ENCODE peak calls at places on chromosomes 12 and 14, in eight cellular contexts. One of them, this sample, is unnamed.
A peak's percentile ranks its signal among the peaks of the same experiment; 100 is the strongest.

GRCh38 chr14:23580948-23581281 is 2.3 kb upstream of the JPH4 start:
- DNase-seq in gastrocnemius medialis: no peak
- DNase-seq in naive thymus-derived CD8-positive, alpha-beta T cell: no peak
- DNase-seq in NCI-H460: no peak
- DNase-seq in putamen: no peak
- DNase-seq in cardiac fibroblast: no peak
- DNase-seq in mucosa of gallbladder: no peak
- DNase-seq in activated CD8-positive, alpha-beta memory T cell treated with anti-CD3 and anti-CD28 coated beads for 1 hour: no peak
- DNase-seq in this sample: no peak

GRCh38 chr12:46219892-46220655 is 48.8 kb downstream of the SLC38A1 start:
- DNase-seq in putamen: no peak
- DNase-seq in naive thymus-derived CD8-positive, alpha-beta T cell: peak; percentile 51
- DNase-seq in mucosa of gallbladder: no peak
- DNase-seq in gastrocnemius medialis: no peak
- DNase-seq in activated CD8-positive, alpha-beta memory T cell treated with anti-CD3 and anti-CD28 coated beads for 1 hour: peak; percentile 48
- DNase-seq in cardiac fibroblast: peak; percentile 81
- DNase-seq in NCI-H460: no peak
- DNase-seq in this sample: no peak

GRCh38 chr12:91836696-91837095 is 308.9 kb downstream of the BTG1 start:
- DNase-seq in putamen: no peak
- DNase-seq in gastrocnemius medialis: no peak
- DNase-seq in mucosa of gallbladder: no peak
- DNase-seq in naive thymus-derived CD8-positive, alpha-beta T cell: no peak
- DNase-seq in NCI-H460: no peak
- DNase-seq in cardiac fibroblast: no peak
- DNase-seq in activated CD8-positive, alpha-beta memory T cell treated with anti-CD3 and anti-CD28 coated beads for 1 hour: no peak
- DNase-seq in this sample: no peak

GRCh38 chr12:131511391-131511802 is 199.5 kb upstream of the SFSWAP start:
- DNase-seq in putamen: peak; percentile 78
- DNase-seq in mucosa of gallbladder: peak; percentile 15
- DNase-seq in activated CD8-positive, alpha-beta memory T cell treated with anti-CD3 and anti-CD28 coated beads for 1 hour: no peak
- DNase-seq in cardiac fibroblast: peak; percentile 1
- DNase-seq in naive thymus-derived CD8-positive, alpha-beta T cell: no peak
- DNase-seq in gastrocnemius medialis: no peak
- DNase-seq in NCI-H460: peak; percentile 11
- DNase-seq in this sample: peak; percentile 68

GRCh38 chr14:23366163-23366921 is 1.4 kb upstream of the EFS start:
- DNase-seq in putamen: peak; percentile 85
- DNase-seq in activated CD8-positive, alpha-beta memory T cell treated with anti-CD3 and anti-CD28 coated beads for 1 hour: no peak
- DNase-seq in gastrocnemius medialis: no peak
- DNase-seq in cardiac fibroblast: peak; percentile 33
- DNase-seq in NCI-H460: no peak
- DNase-seq in naive thymus-derived CD8-positive, alpha-beta T cell: no peak
- DNase-seq in mucosa of gallbladder: peak; percentile 42
- DNase-seq in this sample: no peak

GRCh38 chr14:45135181-45135580 is 549 bp upstream of the FANCM start:
- DNase-seq in naive thymus-derived CD8-positive, alpha-beta T cell: no peak
- DNase-seq in NCI-H460: no peak
- DNase-seq in gastrocnemius medialis: no peak
- DNase-seq in activated CD8-positive, alpha-beta memory T cell treated with anti-CD3 and anti-CD28 coated beads for 1 hour: no peak
- DNase-seq in putamen: no peak
- DNase-seq in cardiac fibroblast: peak; percentile 55
- DNase-seq in mucosa of gallbladder: no peak
- DNase-seq in this sample: no peak

GRCh38 chr14:68938515-68939423 is 40.3 kb downstream of the ACTN1 start:
- DNase-seq in mucosa of gallbladder: peak; percentile 70
- DNase-seq in gastrocnemius medialis: no peak
- DNase-seq in putamen: no peak
- DNase-seq in cardiac fibroblast: peak; percentile 53
- DNase-seq in activated CD8-positive, alpha-beta memory T cell treated with anti-CD3 and anti-CD28 coated beads for 1 hour: no peak
- DNase-seq in NCI-H460: no peak
- DNase-seq in naive thymus-derived CD8-positive, alpha-beta T cell: no peak
- DNase-seq in this sample: no peak

GRCh38 chr14:73610692-73611091 is 1.6 kb upstream of the ACOT6 start:
- DNase-seq in gastrocnemius medialis: no peak
- DNase-seq in mucosa of gallbladder: no peak
- DNase-seq in activated CD8-positive, alpha-beta memory T cell treated with anti-CD3 and anti-CD28 coated beads for 1 hour: no peak
- DNase-seq in naive thymus-derived CD8-positive, alpha-beta T cell: no peak
- DNase-seq in cardiac fibroblast: peak; percentile 70
- DNase-seq in NCI-H460: no peak
- DNase-seq in putamen: peak; percentile 22
- DNase-seq in this sample: no peak

GRCh38 chr12:77999074-77999715 is 168.5 kb downstream of the NAV3 start:
- DNase-seq in activated CD8-positive, alpha-beta memory T cell treated with anti-CD3 and anti-CD28 coated beads for 1 hour: no peak
- DNase-seq in putamen: no peak
- DNase-seq in cardiac fibroblast: no peak
- DNase-seq in gastrocnemius medialis: no peak
- DNase-seq in naive thymus-derived CD8-positive, alpha-beta T cell: no peak
- DNase-seq in mucosa of gallbladder: no peak
- DNase-seq in NCI-H460: no peak
- DNase-seq in this sample: peak; percentile 23

GRCh38 chr14:104424406-104425072 is 155.0 kb upstream of the C14orf180 start:
- DNase-seq in gastrocnemius medialis: no peak
- DNase-seq in activated CD8-positive, alpha-beta memory T cell treated with anti-CD3 and anti-CD28 coated beads for 1 hour: no peak
- DNase-seq in naive thymus-derived CD8-positive, alpha-beta T cell: no peak
- DNase-seq in cardiac fibroblast: no peak
- DNase-seq in putamen: peak; percentile 70
- DNase-seq in mucosa of gallbladder: no peak
- DNase-seq in NCI-H460: no peak
- DNase-seq in this sample: peak; percentile 20

GRCh38 chr12:30739020-30739419 is 15.7 kb downstream of the CAPRIN2 start:
- DNase-seq in naive thymus-derived CD8-positive, alpha-beta T cell: no peak
- DNase-seq in NCI-H460: no peak
- DNase-seq in putamen: no peak
- DNase-seq in activated CD8-positive, alpha-beta memory T cell treated with anti-CD3 and anti-CD28 coated beads for 1 hour: no peak
- DNase-seq in mucosa of gallbladder: no peak
- DNase-seq in gastrocnemius medialis: no peak
- DNase-seq in cardiac fibroblast: no peak
- DNase-seq in this sample: no peak

GRCh38 chr12:51430196-51430895 is 5.7 kb downstream of the SLC4A8 start:
- DNase-seq in NCI-H460: no peak
- DNase-seq in mucosa of gallbladder: peak; percentile 16
- DNase-seq in cardiac fibroblast: no peak
- DNase-seq in activated CD8-positive, alpha-beta memory T cell treated with anti-CD3 and anti-CD28 coated beads for 1 hour: no peak
- DNase-seq in putamen: no peak
- DNase-seq in gastrocnemius medialis: no peak
- DNase-seq in naive thymus-derived CD8-positive, alpha-beta T cell: no peak
- DNase-seq in this sample: no peak

GRCh38 chr14:96351986-96352385 is 11.2 kb downstream of the ATG2B start:
- DNase-seq in mucosa of gallbladder: no peak
- DNase-seq in NCI-H460: no peak
- DNase-seq in activated CD8-positive, alpha-beta memory T cell treated with anti-CD3 and anti-CD28 coated beads for 1 hour: no peak
- DNase-seq in naive thymus-derived CD8-positive, alpha-beta T cell: no peak
- DNase-seq in cardiac fibroblast: no peak
- DNase-seq in gastrocnemius medialis: no peak
- DNase-seq in putamen: no peak
- DNase-seq in this sample: no peak

GRCh38 chr12:20214286-20214685 is 154.1 kb upstream of the PDE3A start:
- DNase-seq in gastrocnemius medialis: no peak
- DNase-seq in cardiac fibroblast: peak; percentile 52
- DNase-seq in putamen: no peak
- DNase-seq in NCI-H460: no peak
- DNase-seq in mucosa of gallbladder: no peak
- DNase-seq in naive thymus-derived CD8-positive, alpha-beta T cell: no peak
- DNase-seq in activated CD8-positive, alpha-beta memory T cell treated with anti-CD3 and anti-CD28 coated beads for 1 hour: no peak
- DNase-seq in this sample: no peak

GRCh38 chr12:80320121-80320678 is 123.8 kb upstream of the PTPRQ start:
- DNase-seq in gastrocnemius medialis: no peak
- DNase-seq in naive thymus-derived CD8-positive, alpha-beta T cell: no peak
- DNase-seq in NCI-H460: no peak
- DNase-seq in cardiac fibroblast: no peak
- DNase-seq in putamen: no peak
- DNase-seq in activated CD8-positive, alpha-beta memory T cell treated with anti-CD3 and anti-CD28 coated beads for 1 hour: no peak
- DNase-seq in mucosa of gallbladder: no peak
- DNase-seq in this sample: no peak

GRCh38 chr14:75254381-75254821 is 24.2 kb upstream of the FOS start:
- DNase-seq in putamen: no peak
- DNase-seq in mucosa of gallbladder: peak; percentile 89
- DNase-seq in NCI-H460: no peak
- DNase-seq in gastrocnemius medialis: peak; percentile 81
- DNase-seq in activated CD8-positive, alpha-beta memory T cell treated with anti-CD3 and anti-CD28 coated beads for 1 hour: no peak
- DNase-seq in naive thymus-derived CD8-positive, alpha-beta T cell: no peak
- DNase-seq in cardiac fibroblast: no peak
- DNase-seq in this sample: no peak

GRCh38 chr14:76576047-76576741 is 185.1 kb upstream of the VASH1 start:
- DNase-seq in NCI-H460: no peak
- DNase-seq in mucosa of gallbladder: no peak
- DNase-seq in putamen: no peak
- DNase-seq in cardiac fibroblast: peak; percentile 29
- DNase-seq in naive thymus-derived CD8-positive, alpha-beta T cell: no peak
- DNase-seq in activated CD8-positive, alpha-beta memory T cell treated with anti-CD3 and anti-CD28 coated beads for 1 hour: no peak
- DNase-seq in gastrocnemius medialis: no peak
- DNase-seq in this sample: no peak

GRCh38 chr14:75427482-75428229 is at the start of gene JDP2:
- DNase-seq in gastrocnemius medialis: peak; percentile 90
- DNase-seq in cardiac fibroblast: peak; percentile 91
- DNase-seq in naive thymus-derived CD8-positive, alpha-beta T cell: peak; percentile 47
- DNase-seq in NCI-H460: peak; percentile 68
- DNase-seq in activated CD8-positive, alpha-beta memory T cell treated with anti-CD3 and anti-CD28 coated beads for 1 hour: peak; percentile 14
- DNase-seq in mucosa of gallbladder: peak; percentile 92
- DNase-seq in putamen: peak; percentile 81
- DNase-seq in this sample: peak; percentile 77

This sample was measured in B cell.